ENCODE peak calls at places on chromosomes 12 and 14, in nine cellular contexts. K is neural progenitor cell, Q is MCF 10A, L is astrocyte, A is K562, G is nephron progenitor cell, Z is Calu3, M is left ventricle myocardium inferior, H is gastrocnemius medialis. Y is an unnamed sample.

GRCh38 chr12:102294568-102294967 is 96.9 kb upstream of the PMCH start:
- DNase-seq in G (no peak), Z (no peak), M (no peak), L (no peak), H (no peak), A (no peak), Q (no peak), K (no peak), Y (no peak)

GRCh38 chr14:36751920-36752319 is 90.3 kb downstream of the PAX9 start:
- DNase-seq in K (no peak), G (no peak), H (no peak), L (no peak), Z (no peak), Q (peak), A (no peak), M (no peak), Y (no peak)

GRCh38 chr14:52922656-52923055 is 28.2 kb downstream of the FERMT2 start:
- DNase-seq in M (no peak), Q (peak), G (no peak), K (no peak), H (no peak), L (peak), Z (no peak), A (no peak), Y (no peak)

GRCh38 chr14:61337893-61338292 is 16.5 kb downstream of the PRKCH start:
- DNase-seq in Z (peak), L (no peak), M (no peak), Q (no peak), K (no peak), H (no peak), G (no peak), A (no peak), Y (no peak)

GRCh38 chr12:26512213-26512612 is 316.8 kb downstream of the SSPN start:
- DNase-seq in K (no peak), A (no peak), Q (no peak), G (no peak), L (no peak), H (no peak), Z (no peak), M (no peak), Y (no peak)

GRCh38 chr14:94098359-94098758 is 12.2 kb upstream of the IFI27 start:
- DNase-seq in M (no peak), G (no peak), K (no peak), Z (no peak), A (no peak), H (no peak), L (no peak), Q (no peak), Y (no peak)

GRCh38 chr14:75861161-75861621 is 120.6 kb downstream of the TGFB3 start:
- DNase-seq in A (peak), K (no peak), M (no peak), Q (peak), G (no peak), L (peak), H (no peak), Z (no peak), Y (no peak)

GRCh38 chr12:24902521-24903304 is 46.2 kb downstream of the BCAT1 start:
- DNase-seq in L (peak), Q (no peak), Z (no peak), A (no peak), H (no peak), G (peak), K (peak), M (peak), Y (no peak)

GRCh38 chr14:55129428-55130193 is 559 bp downstream of the LGALS3 start:
- DNase-seq in H (peak), A (peak), M (peak), Z (peak), G (peak), K (peak), L (peak), Q (peak), Y (peak)

GRCh38 chr12:93790472-93791152 is 113.4 kb downstream of the CRADD start:
- DNase-seq in Z (peak), A (peak), K (no peak), H (no peak), G (no peak), Q (peak), L (peak), M (no peak), Y (peak)

GRCh38 chr12:16021026-16021425 is 109.9 kb downstream of the DERA start:
- DNase-seq in Q (no peak), L (no peak), A (no peak), Z (no peak), G (no peak), H (no peak), K (no peak), M (no peak), Y (no peak)

GRCh38 chr12:130872179-130873096 is 572 bp downstream of the RAN start:
- DNase-seq in M (peak), L (peak), Z (peak), Q (no peak), G (peak), A (peak), K (peak), H (no peak), Y (peak)

GRCh38 chr12:105100998-105101397 is 6.5 kb upstream of the WASHC4 start:
- DNase-seq in L (no peak), G (no peak), Z (no peak), Q (no peak), M (no peak), K (no peak), A (no peak), H (no peak), Y (no peak)

GRCh38 chr14:100988011-100988410 is 84.5 kb upstream of the RTL1 start:
- DNase-seq in H (no peak), Z (peak), G (no peak), L (no peak), Q (peak), M (no peak), A (no peak), K (no peak), Y (peak)

GRCh38 chr12:10959777-10960176 is 20.7 kb upstream of the TAS2R14 start:
- DNase-seq in M (no peak), H (no peak), Q (peak), L (no peak), K (no peak), Z (no peak), A (no peak), G (no peak), Y (no peak)

GRCh38 chr12:31363826-31364225 is 37.9 kb upstream of the SINHCAF start:
- DNase-seq in M (no peak), K (peak), Z (no peak), G (peak), L (no peak), Q (no peak), H (no peak), A (no peak), Y (no peak)

GRCh38 chr14:93643676-93644075 is 144.6 kb downstream of the PRIMA1 start:
- DNase-seq in M (no peak), L (no peak), H (no peak), Q (no peak), Z (no peak), A (no peak), K (no peak), G (no peak), Y (no peak)

GRCh38 chr12:67069451-67070306 is 199.5 kb upstream of the CAND1 start:
- DNase-seq in L (no peak), Z (peak), H (no peak), Q (peak), M (peak), A (peak), G (peak), K (peak), Y (no peak)
- TF ChIP-seq CTCF in L (no peak), Z (peak), H (no peak), Q (peak), M (peak), A (no peak), G (no peak), K (peak), Y (peak)

GRCh38 chr14:91884664-91885063 is 17.3 kb upstream of the TC2N start:
- DNase-seq in A (no peak), K (no peak), Q (no peak), L (no peak), H (no peak), Z (no peak), G (no peak), M (no peak), Y (no peak)
- TF ChIP-seq CTCF in A (no peak), K (peak), Q (no peak), L (no peak), H (no peak), Z (no peak), G (no peak), M (no peak), Y (no peak)

GRCh38 chr12:29519585-29520182 is 22.2 kb upstream of the OVCH1 start:
- DNase-seq in M (no peak), Z (peak), Q (peak), K (peak), L (peak), H (no peak), A (peak), G (peak), Y (peak)

GRCh38 chr12:29516431-29516875 is 19.0 kb upstream of the OVCH1 start:
- DNase-seq in Z (no peak), H (no peak), G (no peak), A (no peak), M (no peak), L (peak), Q (no peak), K (no peak), Y (no peak)

GRCh38 chr12:29521951-29522350 is 24.5 kb upstream of the OVCH1 start:
- DNase-seq in G (no peak), L (peak), A (no peak), Q (no peak), Z (no peak), H (no peak), K (no peak), M (no peak), Y (no peak)

GRCh38 chr12:29518407-29518806 is 20.9 kb upstream of the OVCH1 start:
- DNase-seq in Q (no peak), G (no peak), M (no peak), Z (no peak), H (no peak), K (no peak), L (no peak), A (no peak), Y (no peak)

DNA sequence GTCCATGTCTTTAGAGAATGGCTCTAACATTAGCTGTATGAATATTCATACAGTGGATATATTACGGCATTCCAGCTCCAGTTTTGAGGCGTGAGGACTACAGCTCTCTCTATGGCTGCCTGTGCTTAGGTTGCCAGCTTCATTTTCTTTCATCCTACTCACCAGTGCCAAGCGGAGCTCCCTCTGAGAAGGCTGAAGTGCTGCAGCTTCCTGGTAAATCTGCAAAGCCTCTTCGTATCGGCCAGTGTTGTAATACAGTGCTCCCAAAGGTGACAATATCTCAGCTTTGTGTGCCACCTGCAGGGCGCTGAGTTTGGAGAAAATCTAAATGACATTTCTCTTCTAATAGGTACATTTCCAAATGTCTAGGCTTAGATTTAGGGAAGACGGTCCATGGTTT is 19.8 kb upstream of the OVCH1 start:
- DNase-seq in K (no peak), A (no peak), H (no peak), Z (peak), G (no peak), L (no peak), M (no peak), Q (no peak), Y (no peak)
- TF ChIP-seq CTCF in K (no peak), A (peak), H (no peak), Z (peak), G (no peak), L (no peak), M (no peak), Q (no peak), Y (no peak)

DNA sequence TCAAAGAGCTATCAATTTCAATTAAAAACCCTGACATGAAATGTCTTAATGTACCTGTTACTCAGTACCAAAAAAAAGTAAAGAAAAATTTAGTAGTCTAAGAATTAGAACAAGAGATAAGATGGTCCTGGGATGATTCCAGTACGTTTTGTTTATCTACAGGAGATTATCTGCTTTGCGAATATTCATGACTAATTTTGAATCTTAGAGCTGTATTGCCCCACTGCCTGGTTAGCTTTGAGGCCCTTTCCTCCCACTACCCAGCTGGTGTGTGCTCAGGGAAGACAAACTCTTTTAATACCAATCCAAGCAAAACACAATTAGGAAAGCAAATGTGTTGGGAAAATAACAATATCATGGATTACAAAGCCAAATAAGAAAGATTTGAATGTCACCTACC is 263.5 kb downstream of the FOXG1 start:
- DNase-seq in H (no peak), L (no peak), Q (no peak), Z (no peak), A (no peak), M (no peak), G (no peak), K (no peak), Y (no peak)
- TF ChIP-seq CTCF in H (no peak), L (no peak), Q (no peak), Z (no peak), A (no peak), M (no peak), G (no peak), K (no peak), Y (no peak)

GRCh38 chr12:95859344-95859816 is 628 bp downstream of the SNRPF start:
- DNase-seq in L (peak), A (peak), Z (no peak), G (no peak), H (no peak), M (no peak), Q (peak), K (peak), Y (peak)

GRCh38 chr12:95857151-95857550 is 1.6 kb upstream of the SNRPF start:
- DNase-seq in G (no peak), A (no peak), Z (no peak), Q (no peak), M (no peak), L (no peak), H (no peak), K (no peak), Y (no peak)

GRCh38 chr12:95859947-95860850 is 1.4 kb downstream of the SNRPF start:
- DNase-seq in G (no peak), M (no peak), Z (no peak), Q (no peak), K (no peak), H (no peak), L (no peak), A (no peak), Y (no peak)

GRCh38 chr12:95857799-95858198 is 953 bp upstream of the SNRPF start:
- DNase-seq in H (no peak), M (no peak), A (no peak), Q (no peak), L (no peak), K (peak), G (no peak), Z (no peak), Y (no peak)

GRCh38 chr12:95858451-95859343 is at the start of gene SNRPF:
- DNase-seq in A (peak), H (peak), Z (peak), K (peak), M (peak), L (peak), Q (peak), G (peak), Y (peak)
- TF ChIP-seq CTCF in A (peak), H (no peak), Z (no peak), K (peak), M (peak), L (no peak), Q (no peak), G (no peak), Y (peak)

GRCh38 chr12:95789126-95790024 is 1.2 kb downstream of the NTN4 start:
- DNase-seq in H (no peak), A (no peak), L (no peak), Z (peak), Q (peak), K (peak), M (peak), G (peak), Y (no peak)
- TF ChIP-seq CTCF in H (no peak), A (no peak), L (no peak), Z (no peak), Q (no peak), K (no peak), M (peak), G (no peak), Y (peak)

GRCh38 chr14:56183631-56184157 is 65.5 kb downstream of the PELI2 start:
- DNase-seq in K (no peak), L (no peak), M (no peak), Q (no peak), A (no peak), Z (no peak), G (no peak), H (no peak), Y (no peak)
- TF ChIP-seq CTCF in K (no peak), L (no peak), M (no peak), Q (no peak), A (no peak), Z (no peak), G (no peak), H (no peak), Y (no peak)

GRCh38 chr14:106318700-106319099 is 792.3 kb downstream of the TMEM121 start:
- DNase-seq in M (no peak), K (no peak), Q (no peak), H (no peak), G (no peak), A (peak), L (no peak), Z (no peak), Y (no peak)
- TF ChIP-seq CTCF in M (no peak), K (no peak), Q (peak), H (no peak), G (no peak), A (peak), L (no peak), Z (peak), Y (no peak)

GRCh38 chr12:92431146-92431545 is 271.6 kb upstream of the PLEKHG7 start:
- DNase-seq in L (no peak), Q (no peak), K (peak), A (peak), G (no peak), H (no peak), M (no peak), Z (no peak), Y (no peak)
- TF ChIP-seq CTCF in L (no peak), Q (no peak), K (peak), A (peak), G (no peak), H (no peak), M (no peak), Z (no peak), Y (no peak)

Y was measured in RWPE1.